ENCODE peak calls at places on chromosome 14, in four cellular contexts. I is IMR-90, E is natural killer cell, V is AG09309. T is an unnamed sample.

GRCh38 chr14:80055912-80056801 is 155.1 kb downstream of the DIO2 start:
- DNase-seq in V (no peak), I (peak), E (no peak), T (peak)

GRCh38 chr14:67191768-67192290 is 2.6 kb downstream of the GARIN2 start:
- DNase-seq in E (no peak), I (peak), V (no peak), T (peak)

GRCh38 chr14:76282581-76282980 is 93.4 kb upstream of the ESRRB start:
- DNase-seq in I (no peak), V (no peak), E (no peak), T (no peak)

GRCh38 chr14:96167224-96168148 is 37.2 kb upstream of the BDKRB2 start:
- DNase-seq in I (peak), V (peak), E (no peak), T (peak)

GRCh38 chr14:96603350-96604255 is 101.4 kb downstream of the PAPOLA start:
- DNase-seq in V (no peak), E (no peak), I (no peak), T (no peak)

GRCh38 chr14:23421594-23421993 is 13.5 kb upstream of the MYH6 start:
- DNase-seq in I (no peak), V (no peak), E (no peak), T (no peak)

GRCh38 chr14:92407395-92407794 is 84.4 kb downstream of the SLC24A4 start:
- DNase-seq in I (no peak), E (no peak), V (no peak), T (no peak)

GRCh38 chr14:31657917-31658316 is 96.7 kb downstream of the NUBPL start:
- DNase-seq in V (no peak), E (no peak), I (no peak), T (no peak)

GRCh38 chr14:103833711-103834110 is 13.7 kb downstream of the PPP1R13B start:
- DNase-seq in E (no peak), I (peak), V (no peak), T (no peak)

GRCh38 chr14:104659764-104660523 is 29.5 kb upstream of the INF2 start:
- DNase-seq in V (no peak), E (no peak), I (peak), T (no peak)

GRCh38 chr14:44149597-44149996 is 357.5 kb downstream of the FSCB start:
- DNase-seq in V (no peak), E (no peak), I (no peak), T (no peak)

GRCh38 chr14:100537701-100538565 is 49.3 kb downstream of the BEGAIN start:
- DNase-seq in E (no peak), V (no peak), I (no peak), T (no peak)

GRCh38 chr14:52235866-52236510 is 31.5 kb upstream of the PTGDR start:
- DNase-seq in V (no peak), E (no peak), I (no peak), T (no peak)

GRCh38 chr14:46596236-46596635 is 55.3 kb downstream of the RPL10L start:
- DNase-seq in V (no peak), I (no peak), E (no peak), T (no peak)

GRCh38 chr14:95609398-95609990 is 74.6 kb downstream of the GLRX5 start:
- DNase-seq in V (no peak), E (no peak), I (peak), T (peak)

GRCh38 chr14:24673534-24674203 is 39.7 kb upstream of the GZMB start:
- DNase-seq in V (no peak), I (no peak), E (peak), T (no peak)

GRCh38 chr14:29310757-29311156 is 544.2 kb downstream of the FOXG1 start:
- DNase-seq in I (peak), V (peak), E (no peak), T (peak)

T was measured in astrocyte of the spinal cord.